ENCODE peak calls at places on chromosome 20, in seven cellular contexts. One of them, this sample, is unnamed.

GRCh38 chr20:19688031-19688806 is 69.8 kb upstream of the RIN2 start:
- DNase-seq in astrocyte of the cerebellum: peak
- DNase-seq in lower leg skin: peak
- DNase-seq in ELF-1: peak
- DNase-seq in NCI-H2227 treated with DMSO at 0.1 percent for 48 hours: no peak
- DNase-seq in activated CD4-positive, alpha-beta T cell treated with anti-CD3 and anti-CD28 coated beads, Interleukin-2, amount 10 ng/mL, durations not matched to agents 7 days and 5 days: no peak
- DNase-seq in AG20443: peak
- DNase-seq in this sample: no peak

GRCh38 chr20:44761423-44761822 is 15.8 kb downstream of the KCNK15 start:
- DNase-seq in lower leg skin: no peak
- DNase-seq in AG20443: peak
- DNase-seq in activated CD4-positive, alpha-beta T cell treated with anti-CD3 and anti-CD28 coated beads, Interleukin-2, amount 10 ng/mL, durations not matched to agents 7 days and 5 days: no peak
- DNase-seq in NCI-H2227 treated with DMSO at 0.1 percent for 48 hours: peak
- DNase-seq in astrocyte of the cerebellum: no peak
- DNase-seq in ELF-1: no peak
- DNase-seq in this sample: no peak

GRCh38 chr20:23257848-23258746 is 92.5 kb upstream of the NXT1 start:
- DNase-seq in astrocyte of the cerebellum: peak
- DNase-seq in NCI-H2227 treated with DMSO at 0.1 percent for 48 hours: peak
- DNase-seq in activated CD4-positive, alpha-beta T cell treated with anti-CD3 and anti-CD28 coated beads, Interleukin-2, amount 10 ng/mL, durations not matched to agents 7 days and 5 days: no peak
- DNase-seq in AG20443: peak
- DNase-seq in ELF-1: no peak
- DNase-seq in lower leg skin: no peak
- DNase-seq in this sample: no peak

GRCh38 chr20:22795897-22796296 is 211.5 kb upstream of the FOXA2 start:
- DNase-seq in astrocyte of the cerebellum: peak
- DNase-seq in AG20443: peak
- DNase-seq in ELF-1: no peak
- DNase-seq in NCI-H2227 treated with DMSO at 0.1 percent for 48 hours: no peak
- DNase-seq in activated CD4-positive, alpha-beta T cell treated with anti-CD3 and anti-CD28 coated beads, Interleukin-2, amount 10 ng/mL, durations not matched to agents 7 days and 5 days: no peak
- DNase-seq in lower leg skin: peak
- DNase-seq in this sample: no peak

GRCh38 chr20:34111712-34112599 is at the start of gene EIF2S2:
- DNase-seq in NCI-H2227 treated with DMSO at 0.1 percent for 48 hours: peak
- DNase-seq in AG20443: peak
- DNase-seq in activated CD4-positive, alpha-beta T cell treated with anti-CD3 and anti-CD28 coated beads, Interleukin-2, amount 10 ng/mL, durations not matched to agents 7 days and 5 days: peak
- DNase-seq in lower leg skin: peak
- DNase-seq in ELF-1: peak
- DNase-seq in astrocyte of the cerebellum: peak
- DNase-seq in this sample: peak

GRCh38 chr20:53769041-53769440 is 175.4 kb upstream of the ZNF217 start:
- DNase-seq in astrocyte of the cerebellum: no peak
- DNase-seq in AG20443: no peak
- DNase-seq in ELF-1: no peak
- DNase-seq in NCI-H2227 treated with DMSO at 0.1 percent for 48 hours: peak
- DNase-seq in activated CD4-positive, alpha-beta T cell treated with anti-CD3 and anti-CD28 coated beads, Interleukin-2, amount 10 ng/mL, durations not matched to agents 7 days and 5 days: no peak
- DNase-seq in lower leg skin: no peak
- DNase-seq in this sample: no peak

GRCh38 chr20:43749734-43750294 is 23.0 kb upstream of the GTSF1L start:
- DNase-seq in ELF-1: peak
- DNase-seq in astrocyte of the cerebellum: no peak
- DNase-seq in lower leg skin: peak
- DNase-seq in AG20443: peak
- DNase-seq in NCI-H2227 treated with DMSO at 0.1 percent for 48 hours: peak
- DNase-seq in activated CD4-positive, alpha-beta T cell treated with anti-CD3 and anti-CD28 coated beads, Interleukin-2, amount 10 ng/mL, durations not matched to agents 7 days and 5 days: peak
- DNase-seq in this sample: peak

GRCh38 chr20:39452583-39453193 is 490.5 kb downstream of the DHX35 start:
- DNase-seq in lower leg skin: no peak
- DNase-seq in AG20443: no peak
- DNase-seq in NCI-H2227 treated with DMSO at 0.1 percent for 48 hours: no peak
- DNase-seq in astrocyte of the cerebellum: no peak
- DNase-seq in activated CD4-positive, alpha-beta T cell treated with anti-CD3 and anti-CD28 coated beads, Interleukin-2, amount 10 ng/mL, durations not matched to agents 7 days and 5 days: no peak
- DNase-seq in ELF-1: no peak
- DNase-seq in this sample: no peak

GRCh38 chr20:43508106-43508505 is 609 bp downstream of the L3MBTL1 start:
- DNase-seq in AG20443: peak
- DNase-seq in NCI-H2227 treated with DMSO at 0.1 percent for 48 hours: no peak
- DNase-seq in activated CD4-positive, alpha-beta T cell treated with anti-CD3 and anti-CD28 coated beads, Interleukin-2, amount 10 ng/mL, durations not matched to agents 7 days and 5 days: no peak
- DNase-seq in astrocyte of the cerebellum: no peak
- DNase-seq in ELF-1: no peak
- DNase-seq in lower leg skin: no peak
- DNase-seq in this sample: no peak

GRCh38 chr20:21808863-21809664 is 103.6 kb downstream of the PAX1 start:
- DNase-seq in ELF-1: peak
- DNase-seq in astrocyte of the cerebellum: no peak
- DNase-seq in NCI-H2227 treated with DMSO at 0.1 percent for 48 hours: no peak
- DNase-seq in activated CD4-positive, alpha-beta T cell treated with anti-CD3 and anti-CD28 coated beads, Interleukin-2, amount 10 ng/mL, durations not matched to agents 7 days and 5 days: peak
- DNase-seq in lower leg skin: no peak
- DNase-seq in AG20443: no peak
- DNase-seq in this sample: peak

GRCh38 chr20:47577271-47577670 is 75.6 kb downstream of the NCOA3 start:
- DNase-seq in astrocyte of the cerebellum: no peak
- DNase-seq in activated CD4-positive, alpha-beta T cell treated with anti-CD3 and anti-CD28 coated beads, Interleukin-2, amount 10 ng/mL, durations not matched to agents 7 days and 5 days: no peak
- DNase-seq in lower leg skin: no peak
- DNase-seq in NCI-H2227 treated with DMSO at 0.1 percent for 48 hours: no peak
- DNase-seq in ELF-1: no peak
- DNase-seq in AG20443: no peak
- DNase-seq in this sample: no peak

GRCh38 chr20:58577871-58578615 is 62.8 kb upstream of the APCDD1L start:
- DNase-seq in AG20443: no peak
- DNase-seq in ELF-1: no peak
- DNase-seq in activated CD4-positive, alpha-beta T cell treated with anti-CD3 and anti-CD28 coated beads, Interleukin-2, amount 10 ng/mL, durations not matched to agents 7 days and 5 days: no peak
- DNase-seq in lower leg skin: no peak
- DNase-seq in astrocyte of the cerebellum: no peak
- DNase-seq in NCI-H2227 treated with DMSO at 0.1 percent for 48 hours: no peak
- DNase-seq in this sample: no peak

GRCh38 chr20:62019881-62020492 is 45.7 kb downstream of the TAF4 start:
- DNase-seq in NCI-H2227 treated with DMSO at 0.1 percent for 48 hours: no peak
- DNase-seq in ELF-1: no peak
- DNase-seq in astrocyte of the cerebellum: no peak
- DNase-seq in AG20443: no peak
- DNase-seq in lower leg skin: no peak
- DNase-seq in activated CD4-positive, alpha-beta T cell treated with anti-CD3 and anti-CD28 coated beads, Interleukin-2, amount 10 ng/mL, durations not matched to agents 7 days and 5 days: no peak
- DNase-seq in this sample: no peak

GRCh38 chr20:9280654-9281053 is 211.8 kb downstream of the PLCB4 start:
- DNase-seq in AG20443: peak
- DNase-seq in activated CD4-positive, alpha-beta T cell treated with anti-CD3 and anti-CD28 coated beads, Interleukin-2, amount 10 ng/mL, durations not matched to agents 7 days and 5 days: no peak
- DNase-seq in ELF-1: no peak
- DNase-seq in astrocyte of the cerebellum: no peak
- DNase-seq in NCI-H2227 treated with DMSO at 0.1 percent for 48 hours: no peak
- DNase-seq in lower leg skin: no peak
- DNase-seq in this sample: no peak

GRCh38 chr20:50153153-50153499 is 397 bp downstream of the PEDS1 start:
- DNase-seq in ELF-1: peak
- DNase-seq in AG20443: no peak
- DNase-seq in NCI-H2227 treated with DMSO at 0.1 percent for 48 hours: no peak
- DNase-seq in activated CD4-positive, alpha-beta T cell treated with anti-CD3 and anti-CD28 coated beads, Interleukin-2, amount 10 ng/mL, durations not matched to agents 7 days and 5 days: no peak
- DNase-seq in astrocyte of the cerebellum: no peak
- DNase-seq in lower leg skin: no peak
- DNase-seq in this sample: no peak

GRCh38 chr20:32606790-32607189 is 21.7 kb upstream of the NOL4L start:
- DNase-seq in lower leg skin: no peak
- DNase-seq in ELF-1: no peak
- DNase-seq in AG20443: no peak
- DNase-seq in activated CD4-positive, alpha-beta T cell treated with anti-CD3 and anti-CD28 coated beads, Interleukin-2, amount 10 ng/mL, durations not matched to agents 7 days and 5 days: no peak
- DNase-seq in NCI-H2227 treated with DMSO at 0.1 percent for 48 hours: no peak
- DNase-seq in astrocyte of the cerebellum: no peak
- DNase-seq in this sample: no peak

GRCh38 chr20:50721881-50722281 is 9.5 kb upstream of the PARD6B start:
- DNase-seq in lower leg skin: peak
- DNase-seq in ELF-1: no peak
- DNase-seq in AG20443: no peak
- DNase-seq in NCI-H2227 treated with DMSO at 0.1 percent for 48 hours: no peak
- DNase-seq in astrocyte of the cerebellum: no peak
- DNase-seq in activated CD4-positive, alpha-beta T cell treated with anti-CD3 and anti-CD28 coated beads, Interleukin-2, amount 10 ng/mL, durations not matched to agents 7 days and 5 days: no peak
- DNase-seq in this sample: no peak

GRCh38 chr20:62088258-62089127 is 22.8 kb upstream of the TAF4 start:
- DNase-seq in ELF-1: peak
- DNase-seq in lower leg skin: no peak
- DNase-seq in astrocyte of the cerebellum: peak
- DNase-seq in activated CD4-positive, alpha-beta T cell treated with anti-CD3 and anti-CD28 coated beads, Interleukin-2, amount 10 ng/mL, durations not matched to agents 7 days and 5 days: no peak
- DNase-seq in AG20443: peak
- DNase-seq in NCI-H2227 treated with DMSO at 0.1 percent for 48 hours: no peak
- DNase-seq in this sample: no peak

GRCh38 chr20:58893355-58894151 is 41.0 kb downstream of the GNAS start:
- DNase-seq in NCI-H2227 treated with DMSO at 0.1 percent for 48 hours: no peak
- DNase-seq in lower leg skin: no peak
- DNase-seq in astrocyte of the cerebellum: no peak
- DNase-seq in ELF-1: no peak
- DNase-seq in AG20443: no peak
- DNase-seq in activated CD4-positive, alpha-beta T cell treated with anti-CD3 and anti-CD28 coated beads, Interleukin-2, amount 10 ng/mL, durations not matched to agents 7 days and 5 days: peak
- DNase-seq in this sample: no peak

GRCh38 chr20:58576590-58576944 is 61.4 kb upstream of the APCDD1L start:
- DNase-seq in activated CD4-positive, alpha-beta T cell treated with anti-CD3 and anti-CD28 coated beads, Interleukin-2, amount 10 ng/mL, durations not matched to agents 7 days and 5 days: no peak
- DNase-seq in AG20443: no peak
- DNase-seq in lower leg skin: no peak
- DNase-seq in astrocyte of the cerebellum: no peak
- DNase-seq in NCI-H2227 treated with DMSO at 0.1 percent for 48 hours: no peak
- DNase-seq in ELF-1: no peak
- DNase-seq in this sample: no peak

GRCh38 chr20:6735913-6736845 is 31.3 kb upstream of the BMP2 start:
- DNase-seq in ELF-1: no peak
- DNase-seq in astrocyte of the cerebellum: no peak
- DNase-seq in NCI-H2227 treated with DMSO at 0.1 percent for 48 hours: peak
- DNase-seq in lower leg skin: no peak
- DNase-seq in AG20443: no peak
- DNase-seq in activated CD4-positive, alpha-beta T cell treated with anti-CD3 and anti-CD28 coated beads, Interleukin-2, amount 10 ng/mL, durations not matched to agents 7 days and 5 days: no peak
- DNase-seq in this sample: no peak

GRCh38 chr20:60921021-60921622 is 330.9 kb upstream of the CDH4 start:
- DNase-seq in ELF-1: peak
- DNase-seq in activated CD4-positive, alpha-beta T cell treated with anti-CD3 and anti-CD28 coated beads, Interleukin-2, amount 10 ng/mL, durations not matched to agents 7 days and 5 days: no peak
- DNase-seq in astrocyte of the cerebellum: no peak
- DNase-seq in NCI-H2227 treated with DMSO at 0.1 percent for 48 hours: no peak
- DNase-seq in lower leg skin: no peak
- DNase-seq in AG20443: no peak
- DNase-seq in this sample: no peak

GRCh38 chr20:54605319-54605718 is 129.9 kb downstream of the DOK5 start:
- DNase-seq in lower leg skin: no peak
- DNase-seq in ELF-1: no peak
- DNase-seq in activated CD4-positive, alpha-beta T cell treated with anti-CD3 and anti-CD28 coated beads, Interleukin-2, amount 10 ng/mL, durations not matched to agents 7 days and 5 days: no peak
- DNase-seq in astrocyte of the cerebellum: no peak
- DNase-seq in AG20443: no peak
- DNase-seq in NCI-H2227 treated with DMSO at 0.1 percent for 48 hours: no peak
- DNase-seq in this sample: no peak

GRCh38 chr20:59171986-59172385 is 8.4 kb downstream of the ZNF831 start:
- DNase-seq in lower leg skin: no peak
- DNase-seq in activated CD4-positive, alpha-beta T cell treated with anti-CD3 and anti-CD28 coated beads, Interleukin-2, amount 10 ng/mL, durations not matched to agents 7 days and 5 days: no peak
- DNase-seq in astrocyte of the cerebellum: no peak
- DNase-seq in ELF-1: no peak
- DNase-seq in AG20443: no peak
- DNase-seq in NCI-H2227 treated with DMSO at 0.1 percent for 48 hours: no peak
- DNase-seq in this sample: no peak

GRCh38 chr20:41697861-41698559 is 79.8 kb upstream of the CHD6 start:
- DNase-seq in NCI-H2227 treated with DMSO at 0.1 percent for 48 hours: peak
- DNase-seq in AG20443: peak
- DNase-seq in activated CD4-positive, alpha-beta T cell treated with anti-CD3 and anti-CD28 coated beads, Interleukin-2, amount 10 ng/mL, durations not matched to agents 7 days and 5 days: peak
- DNase-seq in ELF-1: peak
- DNase-seq in lower leg skin: no peak
- DNase-seq in astrocyte of the cerebellum: peak
- DNase-seq in this sample: no peak

GRCh38 chr20:51310216-51310615 is 232.3 kb downstream of the NFATC2 start:
- DNase-seq in lower leg skin: no peak
- DNase-seq in NCI-H2227 treated with DMSO at 0.1 percent for 48 hours: no peak
- DNase-seq in AG20443: no peak
- DNase-seq in astrocyte of the cerebellum: no peak
- DNase-seq in ELF-1: no peak
- DNase-seq in activated CD4-positive, alpha-beta T cell treated with anti-CD3 and anti-CD28 coated beads, Interleukin-2, amount 10 ng/mL, durations not matched to agents 7 days and 5 days: no peak
- DNase-seq in this sample: no peak

GRCh38 chr20:56706867-56707360 is 77.8 kb downstream of the TFAP2C start:
- DNase-seq in AG20443: no peak
- DNase-seq in activated CD4-positive, alpha-beta T cell treated with anti-CD3 and anti-CD28 coated beads, Interleukin-2, amount 10 ng/mL, durations not matched to agents 7 days and 5 days: no peak
- DNase-seq in ELF-1: no peak
- DNase-seq in astrocyte of the cerebellum: no peak
- DNase-seq in lower leg skin: no peak
- DNase-seq in NCI-H2227 treated with DMSO at 0.1 percent for 48 hours: no peak
- DNase-seq in this sample: no peak

GRCh38 chr20:62117658-62118057 is 4.6 kb upstream of the LSM14B start:
- DNase-seq in NCI-H2227 treated with DMSO at 0.1 percent for 48 hours: no peak
- DNase-seq in astrocyte of the cerebellum: no peak
- DNase-seq in lower leg skin: no peak
- DNase-seq in AG20443: no peak
- DNase-seq in activated CD4-positive, alpha-beta T cell treated with anti-CD3 and anti-CD28 coated beads, Interleukin-2, amount 10 ng/mL, durations not matched to agents 7 days and 5 days: peak
- DNase-seq in ELF-1: no peak
- DNase-seq in this sample: peak

GRCh38 chr20:9374068-9374467 is 140.3 kb upstream of the LAMP5 start:
- DNase-seq in ELF-1: no peak
- DNase-seq in NCI-H2227 treated with DMSO at 0.1 percent for 48 hours: no peak
- DNase-seq in AG20443: no peak
- DNase-seq in lower leg skin: no peak
- DNase-seq in astrocyte of the cerebellum: peak
- DNase-seq in activated CD4-positive, alpha-beta T cell treated with anti-CD3 and anti-CD28 coated beads, Interleukin-2, amount 10 ng/mL, durations not matched to agents 7 days and 5 days: no peak
- DNase-seq in this sample: no peak

This sample was measured in activated naive CD8-positive, alpha-beta T cell treated with anti-CD3 and anti-CD28 coated beads, Interleukin-2, amount 10 ng/mL, durations not matched to agents 7 days and 5 days.